ENCODE peak calls at places on chromosomes 12 and 14, in eight cellular contexts. One of them, this sample, is unnamed.

GRCh38 chr12:19542606-19543005 is 103.3 kb downstream of the AEBP2 start:
- DNase-seq in GM23338: peak
- DNase-seq in astrocyte of the spinal cord: no peak
- DNase-seq in activated naive CD4-positive, alpha-beta T cell: no peak
- DNase-seq in KBM-7: no peak
- DNase-seq in neural progenitor cell: no peak
- DNase-seq in Right ventricle myocardium superior: no peak
- DNase-seq in GM23248: no peak
- DNase-seq in this sample: no peak

GRCh38 chr14:56055521-56055920 is 62.7 kb upstream of the PELI2 start:
- DNase-seq in GM23338: no peak
- DNase-seq in astrocyte of the spinal cord: no peak
- DNase-seq in activated naive CD4-positive, alpha-beta T cell: no peak
- DNase-seq in KBM-7: no peak
- DNase-seq in neural progenitor cell: no peak
- DNase-seq in Right ventricle myocardium superior: no peak
- DNase-seq in GM23248: no peak
- DNase-seq in this sample: no peak

GRCh38 chr12:89529738-89530137 is 3.9 kb upstream of the POC1B start:
- DNase-seq in GM23338: peak
- DNase-seq in astrocyte of the spinal cord: peak
- DNase-seq in activated naive CD4-positive, alpha-beta T cell: no peak
- DNase-seq in KBM-7: peak
- DNase-seq in neural progenitor cell: peak
- DNase-seq in Right ventricle myocardium superior: no peak
- DNase-seq in GM23248: peak
- DNase-seq in this sample: peak

GRCh38 chr12:46470039-46470627 is 97.6 kb upstream of the SLC38A2 start:
- DNase-seq in GM23338: no peak
- DNase-seq in astrocyte of the spinal cord: no peak
- DNase-seq in activated naive CD4-positive, alpha-beta T cell: no peak
- DNase-seq in KBM-7: no peak
- DNase-seq in neural progenitor cell: no peak
- DNase-seq in Right ventricle myocardium superior: no peak
- DNase-seq in GM23248: no peak
- DNase-seq in this sample: no peak

GRCh38 chr12:12442548-12443071 is 85.7 kb downstream of the BORCS5 start:
- DNase-seq in GM23338: no peak
- DNase-seq in astrocyte of the spinal cord: peak
- DNase-seq in activated naive CD4-positive, alpha-beta T cell: no peak
- DNase-seq in KBM-7: no peak
- DNase-seq in neural progenitor cell: no peak
- DNase-seq in Right ventricle myocardium superior: no peak
- DNase-seq in GM23248: peak
- DNase-seq in this sample: peak

GRCh38 chr12:46227616-46228015 is 41.2 kb downstream of the SLC38A1 start:
- DNase-seq in GM23338: no peak
- DNase-seq in astrocyte of the spinal cord: no peak
- DNase-seq in activated naive CD4-positive, alpha-beta T cell: no peak
- DNase-seq in KBM-7: peak
- DNase-seq in neural progenitor cell: no peak
- DNase-seq in Right ventricle myocardium superior: no peak
- DNase-seq in GM23248: no peak
- DNase-seq in this sample: no peak

GRCh38 chr12:65800928-65801327 is 23.4 kb upstream of the HMGA2 start:
- DNase-seq in GM23338: no peak
- DNase-seq in astrocyte of the spinal cord: peak
- DNase-seq in activated naive CD4-positive, alpha-beta T cell: no peak
- DNase-seq in KBM-7: no peak
- DNase-seq in neural progenitor cell: no peak
- DNase-seq in Right ventricle myocardium superior: no peak
- DNase-seq in GM23248: peak
- DNase-seq in this sample: peak

GRCh38 chr14:98069712-98070133 is 1202.3 kb downstream of the BCL11B start:
- DNase-seq in GM23338: peak
- DNase-seq in astrocyte of the spinal cord: peak
- DNase-seq in activated naive CD4-positive, alpha-beta T cell: no peak
- DNase-seq in KBM-7: no peak
- DNase-seq in neural progenitor cell: peak
- DNase-seq in Right ventricle myocardium superior: no peak
- DNase-seq in GM23248: peak
- DNase-seq in this sample: no peak

GRCh38 chr12:34166427-34167060 is 144.2 kb downstream of the ALG10 start:
- DNase-seq in GM23338: no peak
- DNase-seq in astrocyte of the spinal cord: no peak
- DNase-seq in activated naive CD4-positive, alpha-beta T cell: no peak
- DNase-seq in KBM-7: no peak
- DNase-seq in neural progenitor cell: no peak
- DNase-seq in Right ventricle myocardium superior: no peak
- DNase-seq in GM23248: no peak
- DNase-seq in this sample: no peak

GRCh38 chr12:50234347-50234746 is 49.0 kb downstream of the LIMA1 start:
- DNase-seq in GM23338: peak
- DNase-seq in astrocyte of the spinal cord: no peak
- DNase-seq in activated naive CD4-positive, alpha-beta T cell: no peak
- DNase-seq in KBM-7: no peak
- DNase-seq in neural progenitor cell: no peak
- DNase-seq in Right ventricle myocardium superior: no peak
- DNase-seq in GM23248: peak
- DNase-seq in this sample: peak

GRCh38 chr12:98259667-98260066 is 255.7 kb upstream of the TMPO start:
- DNase-seq in GM23338: no peak
- DNase-seq in astrocyte of the spinal cord: peak
- DNase-seq in activated naive CD4-positive, alpha-beta T cell: no peak
- DNase-seq in KBM-7: no peak
- DNase-seq in neural progenitor cell: no peak
- DNase-seq in Right ventricle myocardium superior: no peak
- DNase-seq in GM23248: no peak
- DNase-seq in this sample: no peak

GRCh38 chr12:62846506-62846905 is 88.4 kb downstream of the PPM1H start:
- DNase-seq in GM23338: no peak
- DNase-seq in astrocyte of the spinal cord: peak
- DNase-seq in activated naive CD4-positive, alpha-beta T cell: no peak
- DNase-seq in KBM-7: no peak
- DNase-seq in neural progenitor cell: no peak
- DNase-seq in Right ventricle myocardium superior: no peak
- DNase-seq in GM23248: no peak
- DNase-seq in this sample: no peak

GRCh38 chr12:48009471-48009870 is 5.2 kb upstream of the COL2A1 start:
- DNase-seq in GM23338: no peak
- DNase-seq in astrocyte of the spinal cord: no peak
- DNase-seq in activated naive CD4-positive, alpha-beta T cell: no peak
- DNase-seq in KBM-7: no peak
- DNase-seq in neural progenitor cell: no peak
- DNase-seq in Right ventricle myocardium superior: no peak
- DNase-seq in GM23248: no peak
- DNase-seq in this sample: no peak

GRCh38 chr14:90523544-90523943 is 126.7 kb downstream of the CALM1 start:
- DNase-seq in GM23338: no peak
- DNase-seq in astrocyte of the spinal cord: peak
- DNase-seq in activated naive CD4-positive, alpha-beta T cell: no peak
- DNase-seq in KBM-7: no peak
- DNase-seq in neural progenitor cell: no peak
- DNase-seq in Right ventricle myocardium superior: peak
- DNase-seq in GM23248: peak
- DNase-seq in this sample: peak

GRCh38 chr12:131137009-131137835 is 183.5 kb downstream of the ADGRD1 start:
- DNase-seq in GM23338: no peak
- DNase-seq in astrocyte of the spinal cord: no peak
- DNase-seq in activated naive CD4-positive, alpha-beta T cell: no peak
- DNase-seq in KBM-7: no peak
- DNase-seq in neural progenitor cell: no peak
- DNase-seq in Right ventricle myocardium superior: no peak
- DNase-seq in GM23248: no peak
- DNase-seq in this sample: no peak

GRCh38 chr12:122681814-122682213 is 21.3 kb downstream of the HCAR2 start:
- DNase-seq in GM23338: no peak
- DNase-seq in astrocyte of the spinal cord: peak
- DNase-seq in activated naive CD4-positive, alpha-beta T cell: no peak
- DNase-seq in KBM-7: peak
- DNase-seq in neural progenitor cell: no peak
- DNase-seq in Right ventricle myocardium superior: no peak
- DNase-seq in GM23248: peak
- DNase-seq in this sample: peak

GRCh38 chr14:24013654-24014514 is 25.2 kb downstream of the DHRS4L2 start:
- DNase-seq in GM23338: peak
- DNase-seq in astrocyte of the spinal cord: peak
- DNase-seq in activated naive CD4-positive, alpha-beta T cell: peak
- DNase-seq in KBM-7: peak
- DNase-seq in neural progenitor cell: peak
- DNase-seq in Right ventricle myocardium superior: no peak
- DNase-seq in GM23248: peak
- DNase-seq in this sample: peak

GRCh38 chr12:18275974-18276373 is 14.7 kb downstream of the PIK3C2G start:
- DNase-seq in GM23338: no peak
- DNase-seq in astrocyte of the spinal cord: peak
- DNase-seq in activated naive CD4-positive, alpha-beta T cell: no peak
- DNase-seq in KBM-7: no peak
- DNase-seq in neural progenitor cell: no peak
- DNase-seq in Right ventricle myocardium superior: no peak
- DNase-seq in GM23248: peak
- DNase-seq in this sample: no peak

GRCh38 chr12:48192861-48193260 is 9.4 kb downstream of the CCDC184 start:
- DNase-seq in GM23338: no peak
- DNase-seq in astrocyte of the spinal cord: no peak
- DNase-seq in activated naive CD4-positive, alpha-beta T cell: no peak
- DNase-seq in KBM-7: no peak
- DNase-seq in neural progenitor cell: no peak
- DNase-seq in Right ventricle myocardium superior: no peak
- DNase-seq in GM23248: no peak
- DNase-seq in this sample: no peak

GRCh38 chr12:69613351-69613750 is 2.6 kb upstream of the LRRC10 start:
- DNase-seq in GM23338: no peak
- DNase-seq in astrocyte of the spinal cord: no peak
- DNase-seq in activated naive CD4-positive, alpha-beta T cell: no peak
- DNase-seq in KBM-7: no peak
- DNase-seq in neural progenitor cell: no peak
- DNase-seq in Right ventricle myocardium superior: no peak
- DNase-seq in GM23248: no peak
- DNase-seq in this sample: no peak

GRCh38 chr12:89662623-89663022 is 46.0 kb downstream of the ATP2B1 start:
- DNase-seq in GM23338: no peak
- DNase-seq in astrocyte of the spinal cord: no peak
- DNase-seq in activated naive CD4-positive, alpha-beta T cell: no peak
- DNase-seq in KBM-7: no peak
- DNase-seq in neural progenitor cell: no peak
- DNase-seq in Right ventricle myocardium superior: no peak
- DNase-seq in GM23248: peak
- DNase-seq in this sample: no peak

GRCh38 chr14:94644102-94644535 is 31.9 kb downstream of the SERPINA3 start:
- DNase-seq in GM23338: no peak
- DNase-seq in astrocyte of the spinal cord: no peak
- DNase-seq in activated naive CD4-positive, alpha-beta T cell: no peak
- DNase-seq in KBM-7: no peak
- DNase-seq in neural progenitor cell: no peak
- DNase-seq in Right ventricle myocardium superior: no peak
- DNase-seq in GM23248: no peak
- DNase-seq in this sample: no peak

GRCh38 chr14:67722293-67722692 is 20.6 kb downstream of the RDH12 start:
- DNase-seq in GM23338: peak
- DNase-seq in astrocyte of the spinal cord: peak
- DNase-seq in activated naive CD4-positive, alpha-beta T cell: no peak
- DNase-seq in KBM-7: no peak
- DNase-seq in neural progenitor cell: peak
- DNase-seq in Right ventricle myocardium superior: peak
- DNase-seq in GM23248: peak
- DNase-seq in this sample: peak

GRCh38 chr14:54572316-54572715 is 5.4 kb downstream of the SAMD4A start:
- DNase-seq in GM23338: peak
- DNase-seq in astrocyte of the spinal cord: no peak
- DNase-seq in activated naive CD4-positive, alpha-beta T cell: no peak
- DNase-seq in KBM-7: peak
- DNase-seq in neural progenitor cell: peak
- DNase-seq in Right ventricle myocardium superior: no peak
- DNase-seq in GM23248: peak
- DNase-seq in this sample: peak

GRCh38 chr12:106974525-106974924 is 12.4 kb downstream of the MTERF2 start:
- DNase-seq in GM23338: no peak
- DNase-seq in astrocyte of the spinal cord: no peak
- DNase-seq in activated naive CD4-positive, alpha-beta T cell: no peak
- DNase-seq in KBM-7: no peak
- DNase-seq in neural progenitor cell: no peak
- DNase-seq in Right ventricle myocardium superior: no peak
- DNase-seq in GM23248: no peak
- DNase-seq in this sample: no peak

GRCh38 chr14:38342803-38343202 is 86.9 kb upstream of the CLEC14A start:
- DNase-seq in GM23338: no peak
- DNase-seq in astrocyte of the spinal cord: peak
- DNase-seq in activated naive CD4-positive, alpha-beta T cell: no peak
- DNase-seq in KBM-7: no peak
- DNase-seq in neural progenitor cell: no peak
- DNase-seq in Right ventricle myocardium superior: no peak
- DNase-seq in GM23248: peak
- DNase-seq in this sample: peak

GRCh38 chr12:108040968-108041367 is 88.1 kb upstream of the WSCD2 start:
- DNase-seq in GM23338: no peak
- DNase-seq in astrocyte of the spinal cord: no peak
- DNase-seq in activated naive CD4-positive, alpha-beta T cell: no peak
- DNase-seq in KBM-7: no peak
- DNase-seq in neural progenitor cell: no peak
- DNase-seq in Right ventricle myocardium superior: no peak
- DNase-seq in GM23248: no peak
- DNase-seq in this sample: no peak

GRCh38 chr14:100546051-100546443 is 41.2 kb downstream of the BEGAIN start:
- DNase-seq in GM23338: no peak
- DNase-seq in astrocyte of the spinal cord: no peak
- DNase-seq in activated naive CD4-positive, alpha-beta T cell: no peak
- DNase-seq in KBM-7: no peak
- DNase-seq in neural progenitor cell: no peak
- DNase-seq in Right ventricle myocardium superior: peak
- DNase-seq in GM23248: no peak
- DNase-seq in this sample: no peak

GRCh38 chr12:12813120-12814101 is at the start of gene DDX47:
- DNase-seq in GM23338: peak
- DNase-seq in astrocyte of the spinal cord: peak
- DNase-seq in activated naive CD4-positive, alpha-beta T cell: peak
- DNase-seq in KBM-7: peak
- DNase-seq in neural progenitor cell: peak
- DNase-seq in Right ventricle myocardium superior: peak
- DNase-seq in GM23248: peak
- DNase-seq in this sample: peak

GRCh38 chr12:3273409-3273853 is 196.3 kb downstream of the TSPAN9 start:
- DNase-seq in GM23338: no peak
- DNase-seq in astrocyte of the spinal cord: peak
- DNase-seq in activated naive CD4-positive, alpha-beta T cell: no peak
- DNase-seq in KBM-7: no peak
- DNase-seq in neural progenitor cell: no peak
- DNase-seq in Right ventricle myocardium superior: no peak
- DNase-seq in GM23248: peak
- DNase-seq in this sample: no peak

GRCh38 chr12:19834596-19834995 is 395.3 kb downstream of the AEBP2 start:
- DNase-seq in GM23338: no peak
- DNase-seq in astrocyte of the spinal cord: no peak
- DNase-seq in activated naive CD4-positive, alpha-beta T cell: no peak
- DNase-seq in KBM-7: no peak
- DNase-seq in neural progenitor cell: no peak
- DNase-seq in Right ventricle myocardium superior: no peak
- DNase-seq in GM23248: no peak
- DNase-seq in this sample: no peak

GRCh38 chr14:73714656-73715081 is 485 bp upstream of the PNMA1 start:
- DNase-seq in GM23338: no peak
- DNase-seq in astrocyte of the spinal cord: peak
- DNase-seq in activated naive CD4-positive, alpha-beta T cell: no peak
- DNase-seq in KBM-7: no peak
- DNase-seq in neural progenitor cell: no peak
- DNase-seq in Right ventricle myocardium superior: no peak
- DNase-seq in GM23248: peak
- DNase-seq in this sample: peak

GRCh38 chr12:68327896-68328295 is 4.3 kb downstream of the MDM1 start:
- DNase-seq in GM23338: no peak
- DNase-seq in astrocyte of the spinal cord: no peak
- DNase-seq in activated naive CD4-positive, alpha-beta T cell: no peak
- DNase-seq in KBM-7: no peak
- DNase-seq in neural progenitor cell: no peak
- DNase-seq in Right ventricle myocardium superior: no peak
- DNase-seq in GM23248: no peak
- DNase-seq in this sample: no peak

GRCh38 chr14:65949711-65950516 is 536.3 kb upstream of the CCDC196 start:
- DNase-seq in GM23338: no peak
- DNase-seq in astrocyte of the spinal cord: peak
- DNase-seq in activated naive CD4-positive, alpha-beta T cell: no peak
- DNase-seq in KBM-7: no peak
- DNase-seq in neural progenitor cell: no peak
- DNase-seq in Right ventricle myocardium superior: peak
- DNase-seq in GM23248: peak
- DNase-seq in this sample: peak

This sample was measured in fibroblast of mammary gland.